ENCODE peak calls at places on chromosomes 2 and 18, in seven cellular contexts. N, P, F, H, E, Y and B are unnamed samples.
A peak's percentile ranks its signal among the peaks of the same experiment; 100 is the strongest.

GRCh38 chr2:112340868-112341267 is 65.5 kb downstream of the ZC3H6 start:
- DNase-seq in F (no peak), Y (no peak), E (no peak), N (no peak), P (no peak), H (no peak), B (no peak)

GRCh38 chr2:101949304-101949703 is 42.5 kb upstream of the IL1R2 start:
- DNase-seq in H (no peak), P (no peak), E (peak; percentile 21), Y (no peak), N (no peak), F (no peak), B (no peak)

GRCh38 chr2:49490710-49491109 is 336.4 kb upstream of the FSHR start:
- DNase-seq in N (no peak), E (no peak), F (peak; percentile 58), P (peak; percentile 74), H (peak; percentile 16), Y (peak; percentile 4), B (no peak)

GRCh38 chr2:235951980-235952379 is 216.2 kb downstream of the GBX2 start:
- DNase-seq in P (no peak), E (no peak), H (no peak), N (peak; percentile 45), F (no peak), Y (no peak), B (no peak)

GRCh38 chr2:233047667-233048066 is 12.5 kb upstream of the INPP5D start:
- DNase-seq in P (no peak), Y (no peak), N (no peak), E (no peak), F (no peak), H (no peak), B (no peak)

GRCh38 chr2:176093145-176093888 is 796 bp downstream of the HOXD13 start:
- DNase-seq in Y (peak; percentile 77), F (peak; percentile 38), P (no peak), H (no peak), E (no peak), N (no peak), B (no peak)

GRCh38 chr2:97748397-97748796 is 35.0 kb downstream of the ZAP70 start:
- DNase-seq in E (no peak), N (peak; percentile 67), F (peak; percentile 14), Y (no peak), P (peak; percentile 72), H (no peak), B (no peak)

GRCh38 chr18:22164337-22165048 is 4.9 kb upstream of the GATA6 start:
- DNase-seq in F (no peak), Y (no peak), P (no peak), H (no peak), E (no peak), N (no peak), B (no peak)

GRCh38 chr2:62871506-62871905 is 166.0 kb downstream of the EHBP1 start:
- DNase-seq in Y (no peak), E (no peak), N (no peak), H (no peak), F (no peak), P (no peak), B (no peak)

GRCh38 chr2:118903489-118904215 is 38.3 kb upstream of the MARCO start:
- DNase-seq in F (no peak), H (no peak), P (no peak), Y (no peak), N (no peak), E (no peak), B (no peak)

GRCh38 chr2:150136407-150136806 is 351.1 kb downstream of the RND3 start:
- DNase-seq in P (no peak), Y (no peak), F (no peak), N (no peak), E (peak; percentile 52), H (no peak), B (no peak)